ENCODE peak calls at places on chromosome 18, in six cellular contexts. G is foreskin fibroblast, Z is A549, U is cardiac muscle cell, W is left ventricle myocardium inferior, A is bronchial epithelial cell. E is an unnamed sample.

GRCh38 chr18:811192-812122 is 585 bp downstream of the YES1 start:
- DNase-seq in G (peak; percentile 47), Z (peak; percentile 4), U (peak; percentile 32), W (peak; percentile 42), A (peak; percentile 42), E (no peak)

GRCh38 chr18:28735731-28736130 is 558.8 kb upstream of the CDH2 start:
- DNase-seq in G (peak; percentile 54), Z (no peak), U (peak; percentile 94), W (no peak), A (peak; percentile 86), E (no peak)

GRCh38 chr18:53458944-53459580 is 765.4 kb downstream of the MBD2 start:
- DNase-seq in G (no peak), Z (no peak), U (peak; percentile 68), W (peak; percentile 23), A (no peak), E (no peak)

GRCh38 chr18:59516356-59517155 is 157.5 kb upstream of the LMAN1 start:
- DNase-seq in G (peak; percentile 83), Z (peak; percentile 31), U (peak; percentile 93), W (peak; percentile 40), A (peak; percentile 60), E (no peak)

GRCh38 chr18:9814431-9814830 is 71.3 kb upstream of the TXNDC2 start:
- DNase-seq in G (peak; percentile 52), Z (no peak), U (peak; percentile 69), W (no peak), A (peak; percentile 62), E (no peak)

GRCh38 chr18:35804377-35804776 is 168.1 kb upstream of the RMP24 start:
- DNase-seq in G (no peak), Z (no peak), U (no peak), W (no peak), A (no peak), E (no peak)

GRCh38 chr18:49988101-49988500 is 174.8 kb upstream of the ACAA2 start:
- DNase-seq in G (no peak), Z (no peak), U (no peak), W (peak; percentile 25), A (no peak), E (no peak)

GRCh38 chr18:78875268-78875997 is 104.2 kb upstream of the SALL3 start:
- DNase-seq in G (no peak), Z (no peak), U (peak; percentile 40), W (no peak), A (no peak), E (no peak)

GRCh38 chr18:46680784-46681695 is 24.0 kb upstream of the LOXHD1 start:
- DNase-seq in G (no peak), Z (no peak), U (no peak), W (no peak), A (no peak), E (no peak)

GRCh38 chr18:48539406-48540328 is 836 bp downstream of the CTIF start:
- DNase-seq in G (peak; percentile 77), Z (peak; percentile 8), U (peak; percentile 63), W (peak; percentile 34), A (peak; percentile 44), E (no peak)

GRCh38 chr18:49725809-49726514 is 87.4 kb downstream of the ACAA2 start:
- DNase-seq in G (peak; percentile 98), Z (peak; percentile 18), U (peak; percentile 99), W (peak; percentile 67), A (peak; percentile 65), E (peak; percentile 98)

GRCh38 chr18:79512461-79513380 is 117.0 kb downstream of the NFATC1 start:
- DNase-seq in G (no peak), Z (no peak), U (no peak), W (no peak), A (no peak), E (no peak)

GRCh38 chr18:35344736-35345459 is 678 bp upstream of the ZNF24 start:
- DNase-seq in G (no peak), Z (no peak), U (no peak), W (no peak), A (no peak), E (no peak)

GRCh38 chr18:63878343-63878742 is 9.2 kb upstream of the SERPINB2 start:
- DNase-seq in G (peak; percentile 73), Z (no peak), U (peak; percentile 53), W (no peak), A (peak; percentile 66), E (no peak)

GRCh38 chr18:44682871-44683221 is 2.2 kb downstream of the SETBP1 start:
- DNase-seq in G (peak; percentile 46), Z (no peak), U (no peak), W (no peak), A (no peak), E (no peak)

GRCh38 chr18:11148655-11149440 is 521 bp downstream of the PIEZO2 start:
- DNase-seq in G (no peak), Z (no peak), U (peak; percentile 37), W (no peak), A (no peak), E (no peak)

GRCh38 chr18:906416-907170 is 1.9 kb downstream of the ADCYAP1 start:
- DNase-seq in G (peak; percentile 11), Z (no peak), U (no peak), W (no peak), A (no peak), E (no peak)

GRCh38 chr18:79704631-79705030 is 25.0 kb downstream of the CTDP1 start:
- DNase-seq in G (no peak), Z (no peak), U (no peak), W (no peak), A (no peak), E (no peak)

GRCh38 chr18:43213816-43214215 is 63.5 kb downstream of the SYT4 start:
- DNase-seq in G (no peak), Z (no peak), U (no peak), W (no peak), A (no peak), E (no peak)

GRCh38 chr18:12686100-12686499 is 16.4 kb downstream of the CEP76 start:
- DNase-seq in G (peak; percentile 55), Z (no peak), U (peak; percentile 39), W (no peak), A (peak; percentile 52), E (no peak)

GRCh38 chr18:67864677-67865340 is 348.3 kb upstream of the DSEL start:
- DNase-seq in G (peak; percentile 79), Z (no peak), U (peak; percentile 56), W (no peak), A (peak; percentile 3), E (no peak)

GRCh38 chr18:6521804-6522418 is 107.2 kb upstream of the L3MBTL4 start:
- DNase-seq in G (peak; percentile 57), Z (no peak), U (peak; percentile 63), W (no peak), A (peak; percentile 46), E (peak; percentile 25)

GRCh38 chr18:26003391-26003790 is 87.0 kb downstream of the SS18 start:
- DNase-seq in G (no peak), Z (no peak), U (peak; percentile 26), W (no peak), A (peak; percentile 21), E (no peak)
- H3K4me3 ChIP-seq in G (no peak overlapping the region), Z (no peak overlapping the region), U (no peak overlapping the region), W (no peak overlapping the region), A (no peak overlapping the region), E (no peak overlapping the region)

GRCh38 chr18:40932862-40933261 is 1022.2 kb upstream of the PIK3C3 start:
- DNase-seq in G (no peak), Z (no peak), U (no peak), W (no peak), A (no peak), E (no peak)
- TF ChIP-seq CTCF in G (no peak), Z (no peak), U (no peak), W (no peak), A (no peak), E (no peak)

DNA sequence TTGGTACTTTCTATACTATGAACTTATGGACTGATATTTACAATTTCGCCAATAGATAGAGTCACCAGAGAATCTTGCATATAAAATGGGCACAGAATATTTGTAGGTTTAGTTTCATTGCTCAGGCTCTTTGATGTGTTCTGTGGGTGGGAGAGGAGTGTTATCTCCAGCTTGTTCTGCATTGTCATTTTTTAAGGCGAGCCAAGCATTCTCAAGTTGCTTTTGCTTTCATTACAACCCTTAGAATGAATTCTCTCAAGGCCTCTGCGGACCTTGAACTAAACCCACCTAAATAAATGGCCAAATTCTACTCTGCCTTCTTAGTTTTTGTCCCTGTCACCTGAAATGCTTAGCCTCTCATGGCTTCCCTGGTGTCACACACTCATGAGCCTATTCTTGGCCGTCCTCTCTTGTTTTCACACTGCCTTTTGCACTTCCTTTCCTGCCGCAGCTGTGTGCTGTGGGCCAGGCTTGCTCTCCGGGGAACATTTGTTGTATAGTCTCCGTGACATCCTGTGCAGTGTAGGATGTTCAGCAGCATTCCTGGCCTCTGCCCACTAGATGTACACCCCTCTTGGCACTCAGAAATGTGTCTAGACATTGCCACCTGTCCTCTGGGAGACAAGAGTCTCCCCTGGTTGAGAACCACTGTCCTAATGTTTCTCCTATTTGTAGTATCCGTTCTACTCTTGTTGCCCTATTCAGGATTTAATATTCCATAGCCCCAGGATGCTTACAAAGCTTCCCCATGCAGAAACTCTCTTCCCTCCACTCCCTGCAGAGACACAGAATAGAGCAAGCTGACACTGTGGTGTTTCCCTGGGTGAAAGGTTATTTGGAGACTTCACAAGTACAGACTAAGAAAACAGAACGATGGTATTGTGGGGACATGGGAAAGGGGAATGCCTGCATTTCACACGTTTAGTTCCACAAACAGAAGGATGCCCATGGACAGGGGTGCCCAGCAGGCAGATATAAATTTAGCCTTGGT is 255.6 kb downstream of the PTPRM start:
- DNase-seq in G (no peak), Z (no peak), U (peak; percentile 34), W (peak; percentile 26), A (no peak), E (no peak)
- H3K4me3 ChIP-seq in G (no peak overlapping the region), Z (no peak overlapping the region), U (no peak overlapping the region), W (peak overlapping the region; percentile 26), A (no peak overlapping the region), E (no peak overlapping the region)

GRCh38 chr18:31563778-31564177 is 27.9 kb upstream of the TTR start:
- DNase-seq in G (no peak), Z (no peak), U (peak; percentile 17), W (no peak), A (no peak), E (no peak)

GRCh38 chr18:31565345-31565744 is 26.3 kb upstream of the TTR start:
- DNase-seq in G (no peak), Z (no peak), U (no peak), W (no peak), A (no peak), E (no peak)

GRCh38 chr18:31562726-31563125 is 29.0 kb upstream of the TTR start:
- DNase-seq in G (no peak), Z (no peak), U (no peak), W (no peak), A (no peak), E (no peak)

GRCh38 chr18:31566576-31567306 is 24.9 kb upstream of the TTR start:
- DNase-seq in G (no peak), Z (no peak), U (no peak), W (no peak), A (no peak), E (no peak)

DNA sequence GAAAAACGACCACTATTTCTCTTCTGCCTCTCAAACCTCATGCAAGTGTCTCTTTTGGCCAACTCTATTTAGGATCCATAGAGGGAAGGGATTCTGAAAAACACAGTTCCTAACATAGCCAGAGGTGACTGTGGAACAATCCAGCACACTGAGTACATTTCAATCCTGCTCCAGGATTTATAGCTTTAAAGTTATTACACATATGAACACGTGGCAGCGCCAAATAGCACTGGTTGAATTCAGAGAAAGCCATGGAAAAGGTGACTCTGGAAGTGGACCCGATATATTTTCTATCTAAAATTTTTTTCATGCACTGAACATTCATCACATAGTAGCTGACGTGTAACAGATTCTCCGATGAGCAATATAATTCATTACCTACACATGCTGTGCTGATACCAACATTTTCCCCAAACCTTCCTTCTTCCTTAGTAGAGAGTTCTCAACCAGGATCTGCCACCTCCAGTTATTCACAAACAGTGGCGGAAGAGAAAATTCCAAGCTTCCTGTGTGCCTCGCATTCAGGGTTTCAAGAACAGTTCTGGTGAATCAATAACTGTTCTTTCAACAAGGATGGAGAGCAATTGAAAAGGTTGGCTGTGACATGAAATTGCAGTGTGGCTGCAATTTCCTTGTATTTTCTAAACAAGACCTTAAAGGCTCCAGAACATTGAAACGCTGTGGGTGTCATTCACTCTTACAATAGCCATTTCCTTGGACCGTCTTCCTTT is 25.7 kb upstream of the TTR start:
- DNase-seq in G (no peak), Z (no peak), U (no peak), W (no peak), A (no peak), E (no peak)
- TF ChIP-seq CTCF in G (no peak), Z (no peak), U (no peak), W (no peak), A (no peak), E (no peak)

E was measured in HFF-Myc.